ENCODE peak calls at places on chromosomes 7 and 10, in ten cellular contexts. I is IMR-90, Q is BJ, X is mammary epithelial cell, R is hepatocyte, Y is psoas muscle, W is right atrium auricular region, K is adrenal gland, B is fibroblast of the aortic adventitia, F is Peyer's patch. U is an unnamed sample.

GRCh38 chr7:150332852-150333635 is 8.4 kb downstream of the RARRES2 start:
- DNase-seq in I (no peak), Q (no peak), X (no peak), R (no peak), Y (no peak), W (no peak), K (no peak), B (no peak), F (no peak), U (no peak)

GRCh38 chr10:46062735-46063428 is 16.8 kb upstream of the MSMB start:
- DNase-seq in I (no peak), Q (no peak), X (no peak), R (no peak), Y (no peak), W (no peak), K (no peak), B (no peak), F (no peak), U (no peak)

GRCh38 chr10:116706281-116706680 is 36.1 kb downstream of the HSPA12A start:
- DNase-seq in I (no peak), Q (no peak), X (no peak), R (no peak), Y (no peak), W (no peak), K (no peak), B (no peak), F (no peak), U (no peak)

GRCh38 chr7:16753932-16754571 is 497 bp downstream of the TSPAN13 start:
- DNase-seq in I (peak), Q (no peak), X (peak), R (peak), Y (peak), W (no peak), K (peak), B (no peak), F (peak), U (peak)

GRCh38 chr7:127239814-127240213 is 12.9 kb downstream of the GRM8 start:
- DNase-seq in I (no peak), Q (no peak), X (no peak), R (no peak), Y (no peak), W (no peak), K (no peak), B (no peak), F (no peak), U (no peak)

GRCh38 chr7:5382281-5383041 is 41.2 kb downstream of the TNRC18 start:
- DNase-seq in I (peak), Q (no peak), X (no peak), R (peak), Y (no peak), W (no peak), K (no peak), B (no peak), F (no peak), U (peak)

GRCh38 chr7:72112530-72112929 is 299.6 kb downstream of the CALN1 start:
- DNase-seq in I (no peak), Q (no peak), X (no peak), R (no peak), Y (no peak), W (no peak), K (no peak), B (no peak), F (no peak), U (no peak)

GRCh38 chr7:117152213-117153007 is 170.4 kb downstream of the WNT2 start:
- DNase-seq in I (no peak), Q (no peak), X (no peak), R (no peak), Y (no peak), W (no peak), K (no peak), B (no peak), F (no peak), U (no peak)

GRCh38 chr10:1199897-1200721 is 143.9 kb downstream of the WDR37 start:
- DNase-seq in I (no peak), Q (no peak), X (no peak), R (no peak), Y (no peak), W (no peak), K (no peak), B (no peak), F (peak), U (no peak)

DNA sequence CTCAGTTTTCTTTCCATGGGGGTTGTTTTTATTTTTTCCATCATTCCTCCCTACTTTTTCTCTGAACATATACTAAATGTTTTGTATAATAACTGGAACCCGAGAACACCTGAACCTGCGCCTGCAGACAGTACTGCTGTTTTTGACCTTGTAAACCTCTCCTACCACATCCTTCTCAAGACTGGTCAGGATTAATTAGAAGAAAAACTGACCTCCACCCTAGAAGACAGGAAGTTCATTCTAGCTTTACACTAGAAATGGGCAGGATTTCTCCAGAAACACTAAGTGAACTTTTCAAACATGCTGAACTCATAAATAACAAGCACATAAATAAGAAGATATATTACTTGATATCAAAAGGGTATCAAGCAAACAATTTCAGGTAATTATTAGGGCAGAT is 751 bp upstream of the HYCC1 start:
- DNase-seq in I (no peak), Q (no peak), X (no peak), R (no peak), Y (no peak), W (no peak), K (no peak), B (no peak), F (no peak), U (no peak)
- H3K4me3 ChIP-seq in I (no peak), Q (no peak), X (no peak), R (no peak), Y (peak), W (no peak), K (no peak), B (no peak), F (no peak), U (no peak)

DNA sequence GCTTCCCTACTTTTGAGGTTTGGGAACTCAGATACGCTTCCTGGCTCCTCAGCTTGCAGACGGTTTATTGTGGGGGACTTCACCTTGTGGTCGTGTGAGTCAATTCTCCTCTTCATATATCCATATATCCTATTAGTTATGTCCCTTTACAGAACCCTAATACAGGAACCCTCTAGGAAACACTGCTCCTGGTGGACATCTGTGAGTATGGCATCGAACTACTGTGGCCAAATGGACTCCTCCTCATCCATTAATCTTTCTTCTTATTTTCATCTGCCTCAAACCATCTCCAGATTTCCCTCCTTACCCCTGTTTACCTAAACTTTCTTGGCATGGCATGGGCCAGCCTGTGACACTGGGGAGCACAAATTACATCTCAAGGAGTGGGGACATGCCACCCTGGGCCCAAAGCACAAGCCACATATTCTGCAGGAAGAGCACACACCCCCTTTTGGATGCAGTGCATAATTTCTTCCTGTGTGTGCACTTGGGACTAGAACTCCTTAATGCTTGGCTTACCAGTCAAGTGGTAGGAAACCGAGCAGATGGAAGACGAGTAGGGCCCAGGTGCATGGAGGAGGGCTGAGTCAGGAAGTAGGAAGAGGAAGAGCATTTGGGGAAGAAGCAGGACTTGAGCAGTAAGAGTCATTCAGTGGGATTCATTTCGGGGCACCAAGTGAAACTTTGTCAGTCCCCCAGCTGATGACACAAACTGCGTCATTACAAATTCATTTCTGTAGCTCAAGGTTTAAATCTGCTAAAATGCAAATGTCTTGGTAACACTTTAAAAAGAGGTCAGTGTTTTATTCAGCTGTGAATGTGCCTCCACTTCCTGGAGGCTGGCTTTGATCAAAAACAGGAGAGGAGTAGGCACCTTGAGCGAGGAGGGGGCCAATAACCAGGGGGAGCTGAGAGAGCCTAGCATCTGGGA is 80.8 kb upstream of the PLXNA4 start:
- DNase-seq in I (peak), Q (no peak), X (no peak), R (no peak), Y (no peak), W (no peak), K (no peak), B (peak), F (no peak), U (peak)
- TF ChIP-seq CTCF in I (peak), Q (peak), X (peak), R (peak), Y (peak), W (peak), K (peak), B (peak), F (no peak), U (peak)

GRCh38 chr10:133276435-133277201 is at the start of gene ADAM8:
- DNase-seq in I (no peak), Q (no peak), X (no peak), R (peak), Y (no peak), W (no peak), K (no peak), B (no peak), F (peak), U (no peak)
- H3K4me3 ChIP-seq in I (no peak), Q (no peak), X (no peak), R (no peak), Y (peak), W (no peak), K (no peak), B (no peak), F (peak), U (no peak)

DNA sequence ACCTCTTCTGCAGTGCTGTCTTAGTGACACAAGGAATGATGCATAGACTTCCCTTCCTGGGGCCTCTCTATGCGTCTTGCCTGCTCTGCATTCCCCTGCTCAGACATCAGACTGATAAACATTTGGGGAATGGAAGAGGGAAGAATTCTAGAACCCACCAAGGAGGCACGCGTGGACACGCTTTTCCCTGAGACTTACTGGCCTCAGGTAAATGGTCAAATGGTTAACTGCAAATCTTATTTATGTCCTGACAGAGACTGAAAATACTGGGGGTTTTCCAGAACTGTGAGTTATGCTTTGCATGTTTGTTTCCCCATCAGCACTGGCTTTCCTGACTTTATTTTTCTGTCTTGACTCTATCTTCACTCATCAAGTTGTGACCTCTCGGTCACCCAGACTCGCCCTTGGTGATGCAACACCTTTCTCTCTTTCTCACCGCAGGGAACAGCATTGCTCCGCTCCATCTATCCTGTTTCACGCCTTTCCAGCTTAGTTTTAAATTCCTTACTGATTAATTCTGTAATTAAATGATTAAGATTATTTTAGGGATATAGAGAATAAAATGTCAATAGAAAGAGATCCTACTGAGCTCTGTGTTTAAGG is 286.0 kb upstream of the FZD8 start:
- DNase-seq in I (no peak), Q (no peak), X (peak), R (no peak), Y (no peak), W (no peak), K (no peak), B (no peak), F (no peak), U (no peak)
- TF ChIP-seq CTCF in I (no peak), Q (no peak), X (no peak), R (no peak), Y (no peak), W (no peak), K (no peak), B (no peak), F (no peak), U (no peak)

U was measured in fibroblast of pulmonary artery.